ENCODE peak calls at places on chromosomes 12 and 14, in five cellular contexts. C is NCI-H1092, Q is psoas muscle, N is Caki2, O is NCI-H345. B is an unnamed sample.

GRCh38 chr12:19220205-19220604 is 90.7 kb downstream of the PLEKHA5 start:
- DNase-seq in C (no peak), Q (no peak), N (no peak), O (no peak), B (no peak)

GRCh38 chr14:100297320-100298300 is 8.6 kb downstream of the SLC25A29 start:
- DNase-seq in C (no peak), Q (peak), N (no peak), O (no peak), B (peak)

GRCh38 chr12:117359029-117359845 is 2.2 kb downstream of the NOS1 start:
- DNase-seq in C (no peak), Q (no peak), N (no peak), O (no peak), B (no peak)

GRCh38 chr14:54893151-54893760 is 9.4 kb downstream of the GCH1 start:
- DNase-seq in C (peak), Q (no peak), N (peak), O (peak), B (no peak)

GRCh38 chr14:39322807-39323206 is 89.1 kb downstream of the MIA2 start:
- DNase-seq in C (no peak), Q (no peak), N (no peak), O (no peak), B (no peak)

GRCh38 chr12:93825501-93825888 is 148.3 kb downstream of the CRADD start:
- DNase-seq in C (no peak), Q (no peak), N (no peak), O (no peak), B (no peak)

GRCh38 chr12:53869500-53869899 is 69.1 kb upstream of the HOXC13 start:
- DNase-seq in C (no peak), Q (no peak), N (peak), O (peak), B (no peak)

GRCh38 chr14:30610719-30611388 is 11.3 kb upstream of the SCFD1 start:
- DNase-seq in C (peak), Q (no peak), N (peak), O (peak), B (no peak)

GRCh38 chr12:47855502-47855901 is 35.8 kb upstream of the HDAC7 start:
- DNase-seq in C (no peak), Q (no peak), N (no peak), O (no peak), B (no peak)

GRCh38 chr14:61764342-61765122 is 2.3 kb downstream of the SNAPC1 start:
- DNase-seq in C (no peak), Q (no peak), N (no peak), O (no peak), B (no peak)

GRCh38 chr14:77290705-77291104 is 19.7 kb upstream of the NGB start:
- DNase-seq in C (no peak), Q (no peak), N (no peak), O (no peak), B (no peak)

GRCh38 chr14:52885230-52885629 is 65.6 kb downstream of the FERMT2 start:
- DNase-seq in C (no peak), Q (no peak), N (no peak), O (no peak), B (no peak)

GRCh38 chr12:46473634-46474201 is 101.1 kb upstream of the SLC38A2 start:
- DNase-seq in C (peak), Q (peak), N (peak), O (no peak), B (peak)